ENCODE peak calls at places on chromosomes 16 and 17, in nine cellular contexts. L is A549; A is adrenal gland; G is fibroblast of lung; K is transverse colon; T is cardiac fibroblast; F is mucosa of descending colon; W is cardiac muscle cell; B is CD8-positive, alpha-beta memory T cell. U is an unnamed sample.

GRCh38 chr17:62755139-62755851 is 52.8 kb downstream of the MARCHF10 start:
- DNase-seq in L (peak), A (no peak), G (no peak), K (no peak), T (peak), F (no peak), W (peak), B (no peak), U (peak)

GRCh38 chr16:49491736-49492089 is 118.1 kb downstream of the C16orf78 start:
- DNase-seq in L (peak), A (peak), G (no peak), K (peak), T (no peak), F (no peak), W (no peak), B (no peak), U (no peak)

GRCh38 chr16:55056585-55057520 is 126.2 kb downstream of the IRX5 start:
- DNase-seq in L (peak), A (no peak), G (no peak), K (no peak), T (no peak), F (no peak), W (peak), B (no peak), U (peak)

GRCh38 chr16:85384831-85385462 is 228.2 kb upstream of the GSE1 start:
- DNase-seq in L (no peak), A (no peak), G (no peak), K (peak), T (no peak), F (peak), W (no peak), B (no peak), U (no peak)

GRCh38 chr17:27741971-27742370 is 58.4 kb downstream of the NOS2 start:
- DNase-seq in L (no peak), A (no peak), G (no peak), K (no peak), T (no peak), F (no peak), W (no peak), B (no peak), U (no peak)

GRCh38 chr17:45294506-45294905 is 22.3 kb downstream of the MAP3K14 start:
- DNase-seq in L (no peak), A (peak), G (peak), K (no peak), T (peak), F (no peak), W (peak), B (no peak), U (peak)

GRCh38 chr17:16936536-16937310 is 35.2 kb downstream of the TNFRSF13B start:
- DNase-seq in L (no peak), A (no peak), G (no peak), K (peak), T (no peak), F (no peak), W (no peak), B (no peak), U (no peak)

GRCh38 chr16:67393111-67393789 is at the start of gene TPPP3:
- DNase-seq in L (peak), A (peak), G (peak), K (peak), T (peak), F (peak), W (peak), B (peak), U (peak)

GRCh38 chr17:66313995-66314659 is 11.7 kb downstream of the PRKCA start:
- DNase-seq in L (no peak), A (no peak), G (no peak), K (no peak), T (no peak), F (no peak), W (no peak), B (no peak), U (no peak)

GRCh38 chr16:8962393-8963009 is 1.2 kb downstream of the USP7 start:
- DNase-seq in L (no peak), A (no peak), G (no peak), K (peak), T (no peak), F (peak), W (no peak), B (peak), U (peak)

GRCh38 chr16:1031666-1032065 is 40.9 kb upstream of the SSTR5 start:
- DNase-seq in L (no peak), A (no peak), G (no peak), K (no peak), T (no peak), F (no peak), W (no peak), B (no peak), U (no peak)

GRCh38 chr17:29588017-29588557 is 1.4 kb downstream of the GIT1 start:
- DNase-seq in L (no peak), A (peak), G (no peak), K (no peak), T (no peak), F (no peak), W (no peak), B (no peak), U (no peak)

GRCh38 chr17:53837131-53837530 is 14.4 kb downstream of the KIF2B start:
- DNase-seq in L (no peak), A (no peak), G (peak), K (no peak), T (peak), F (no peak), W (peak), B (no peak), U (no peak)

GRCh38 chr17:30290696-30291570 is 811 bp downstream of the BLMH start:
- DNase-seq in L (peak), A (peak), G (peak), K (peak), T (peak), F (peak), W (peak), B (peak), U (peak)

GRCh38 chr17:81484195-81484979 is 28.2 kb downstream of the ACTG1 start:
- DNase-seq in L (peak), A (peak), G (peak), K (peak), T (peak), F (peak), W (peak), B (peak), U (peak)

GRCh38 chr16:11560701-11561439 is 25.8 kb downstream of the LITAF start:
- DNase-seq in L (no peak), A (no peak), G (peak), K (peak), T (no peak), F (no peak), W (no peak), B (peak), U (peak)

GRCh38 chr17:42337442-42337841 is 49.1 kb downstream of the STAT5A start:
- DNase-seq in L (no peak), A (no peak), G (peak), K (peak), T (peak), F (no peak), W (no peak), B (no peak), U (peak)

GRCh38 chr17:69466905-69467630 is 52.6 kb downstream of the MAP2K6 start:
- DNase-seq in L (peak), A (no peak), G (peak), K (no peak), T (peak), F (no peak), W (peak), B (no peak), U (peak)

GRCh38 chr16:11743308-11744074 is 834 bp upstream of the TXNDC11 start:
- DNase-seq in L (peak), A (peak), G (peak), K (peak), T (peak), F (no peak), W (peak), B (peak), U (peak)

GRCh38 chr16:29151317-29151716 is 166.5 kb downstream of the LAT start:
- DNase-seq in L (no peak), A (no peak), G (no peak), K (no peak), T (no peak), F (peak), W (no peak), B (no peak), U (no peak)

GRCh38 chr16:49952386-49952785 is 72.6 kb upstream of the CNEP1R1 start:
- DNase-seq in L (peak), A (no peak), G (peak), K (no peak), T (peak), F (no peak), W (peak), B (no peak), U (peak)

GRCh38 chr17:72906306-72906705 is 186.2 kb downstream of the SLC39A11 start:
- DNase-seq in L (no peak), A (no peak), G (no peak), K (no peak), T (no peak), F (no peak), W (no peak), B (no peak), U (no peak)

GRCh38 chr17:72903522-72903921 is 189.0 kb downstream of the SLC39A11 start:
- DNase-seq in L (no peak), A (no peak), G (no peak), K (no peak), T (no peak), F (no peak), W (no peak), B (no peak), U (no peak)

GRCh38 chr17:72901098-72901497 is 191.4 kb downstream of the SLC39A11 start:
- DNase-seq in L (no peak), A (no peak), G (no peak), K (no peak), T (no peak), F (no peak), W (no peak), B (no peak), U (no peak)

GRCh38 chr17:72901657-72902056 is 190.8 kb downstream of the SLC39A11 start:
- DNase-seq in L (no peak), A (no peak), G (no peak), K (no peak), T (no peak), F (no peak), W (no peak), B (no peak), U (no peak)

DNA sequence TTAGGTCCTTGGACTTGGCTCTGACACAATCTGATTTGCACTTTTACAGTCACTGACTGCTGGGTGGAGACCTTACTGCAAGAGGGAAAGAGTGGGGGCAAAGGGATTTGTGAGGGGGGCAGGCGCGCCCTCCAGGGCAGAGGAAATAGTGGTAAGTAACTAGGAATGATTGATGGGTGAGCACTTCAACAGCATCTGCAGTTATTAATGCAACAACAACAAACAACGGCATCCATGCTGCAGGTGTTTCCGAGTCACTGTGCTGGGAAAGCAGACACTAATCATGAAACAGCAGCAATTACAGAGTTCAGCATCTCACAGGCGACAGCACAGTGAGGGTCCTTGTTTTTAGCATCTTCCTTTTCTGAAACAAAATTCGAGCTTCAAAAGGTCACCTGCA is 191.9 kb downstream of the SLC39A11 start:
- DNase-seq in L (no peak), A (no peak), G (no peak), K (no peak), T (no peak), F (no peak), W (no peak), B (no peak), U (no peak)
- H3K4me3 ChIP-seq in L (no peak), A (no peak), G (no peak), K (no peak), T (no peak), F (no peak), W (no peak), B (no peak), U (no peak)

GRCh38 chr17:56838687-56839086 is 4.7 kb downstream of the DGKE start:
- DNase-seq in L (no peak), A (no peak), G (no peak), K (no peak), T (no peak), F (no peak), W (no peak), B (no peak), U (no peak)

GRCh38 chr17:56845934-56846333 is 12.0 kb downstream of the DGKE start:
- DNase-seq in L (no peak), A (no peak), G (no peak), K (no peak), T (no peak), F (no peak), W (no peak), B (no peak), U (no peak)

DNA sequence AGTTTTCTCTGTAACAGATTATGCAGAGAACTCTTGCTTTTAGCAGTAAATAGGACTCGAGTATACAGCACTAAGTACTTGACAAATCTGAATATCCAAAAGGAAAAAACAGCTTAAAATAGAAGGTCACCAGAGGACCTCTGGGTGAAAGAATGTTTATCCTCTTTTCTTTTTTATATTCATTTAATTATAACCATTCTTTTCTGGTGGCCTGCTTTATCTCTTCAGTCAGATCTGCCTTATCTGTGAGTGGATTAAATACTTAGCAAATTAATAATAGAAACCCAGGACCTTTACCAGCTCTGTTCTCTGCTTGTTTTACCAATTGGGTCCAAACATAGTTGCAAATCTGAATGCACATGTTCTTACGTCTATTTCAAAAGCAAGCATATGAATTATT is 8.6 kb downstream of the DGKE start:
- DNase-seq in L (no peak), A (no peak), G (no peak), K (no peak), T (no peak), F (no peak), W (no peak), B (no peak), U (no peak)
- H3K4me3 ChIP-seq in L (no peak), A (no peak), G (no peak), K (no peak), T (no peak), F (no peak), W (no peak), B (no peak), U (no peak)

GRCh38 chr16:19879241-19879792 is 5.3 kb downstream of the GPRC5B start:
- DNase-seq in L (peak), A (no peak), G (no peak), K (no peak), T (no peak), F (peak), W (no peak), B (no peak), U (no peak)
- H3K4me3 ChIP-seq in L (no peak), A (no peak), G (no peak), K (no peak), T (no peak), F (no peak), W (no peak), B (no peak), U (no peak)

GRCh38 chr16:90018297-90019200 is 707 bp downstream of the DBNDD1 start:
- DNase-seq in L (peak), A (no peak), G (no peak), K (peak), T (no peak), F (no peak), W (no peak), B (no peak), U (peak)
- H3K4me3 ChIP-seq in L (peak), A (peak), G (peak), K (peak), T (peak), F (peak), W (peak), B (no peak), U (peak)

GRCh38 chr16:52548261-52549010 is 1.5 kb upstream of the TOX3 start:
- DNase-seq in L (no peak), A (no peak), G (no peak), K (no peak), T (no peak), F (no peak), W (no peak), B (no peak), U (no peak)
- H3K4me3 ChIP-seq in L (no peak), A (no peak), G (no peak), K (no peak), T (no peak), F (no peak), W (no peak), B (no peak), U (no peak)

GRCh38 chr17:47620503-47621245 is 29.0 kb upstream of the KPNB1 start:
- DNase-seq in L (no peak), A (no peak), G (no peak), K (no peak), T (no peak), F (no peak), W (no peak), B (no peak), U (no peak)

GRCh38 chr17:47622179-47622549 is 27.6 kb upstream of the KPNB1 start:
- DNase-seq in L (no peak), A (no peak), G (no peak), K (no peak), T (no peak), F (no peak), W (peak), B (no peak), U (no peak)

GRCh38 chr17:47618416-47618815 is 31.3 kb upstream of the KPNB1 start:
- DNase-seq in L (peak), A (no peak), G (no peak), K (no peak), T (peak), F (no peak), W (peak), B (no peak), U (no peak)

GRCh38 chr17:47624727-47625068 is 25.0 kb upstream of the KPNB1 start:
- DNase-seq in L (no peak), A (no peak), G (no peak), K (no peak), T (no peak), F (no peak), W (no peak), B (no peak), U (no peak)

GRCh38 chr17:47621293-47622178 is 28.2 kb upstream of the KPNB1 start:
- DNase-seq in L (peak), A (peak), G (peak), K (no peak), T (peak), F (no peak), W (peak), B (no peak), U (peak)
- H3K4me3 ChIP-seq in L (no peak), A (no peak), G (no peak), K (no peak), T (no peak), F (no peak), W (no peak), B (no peak), U (no peak)

DNA sequence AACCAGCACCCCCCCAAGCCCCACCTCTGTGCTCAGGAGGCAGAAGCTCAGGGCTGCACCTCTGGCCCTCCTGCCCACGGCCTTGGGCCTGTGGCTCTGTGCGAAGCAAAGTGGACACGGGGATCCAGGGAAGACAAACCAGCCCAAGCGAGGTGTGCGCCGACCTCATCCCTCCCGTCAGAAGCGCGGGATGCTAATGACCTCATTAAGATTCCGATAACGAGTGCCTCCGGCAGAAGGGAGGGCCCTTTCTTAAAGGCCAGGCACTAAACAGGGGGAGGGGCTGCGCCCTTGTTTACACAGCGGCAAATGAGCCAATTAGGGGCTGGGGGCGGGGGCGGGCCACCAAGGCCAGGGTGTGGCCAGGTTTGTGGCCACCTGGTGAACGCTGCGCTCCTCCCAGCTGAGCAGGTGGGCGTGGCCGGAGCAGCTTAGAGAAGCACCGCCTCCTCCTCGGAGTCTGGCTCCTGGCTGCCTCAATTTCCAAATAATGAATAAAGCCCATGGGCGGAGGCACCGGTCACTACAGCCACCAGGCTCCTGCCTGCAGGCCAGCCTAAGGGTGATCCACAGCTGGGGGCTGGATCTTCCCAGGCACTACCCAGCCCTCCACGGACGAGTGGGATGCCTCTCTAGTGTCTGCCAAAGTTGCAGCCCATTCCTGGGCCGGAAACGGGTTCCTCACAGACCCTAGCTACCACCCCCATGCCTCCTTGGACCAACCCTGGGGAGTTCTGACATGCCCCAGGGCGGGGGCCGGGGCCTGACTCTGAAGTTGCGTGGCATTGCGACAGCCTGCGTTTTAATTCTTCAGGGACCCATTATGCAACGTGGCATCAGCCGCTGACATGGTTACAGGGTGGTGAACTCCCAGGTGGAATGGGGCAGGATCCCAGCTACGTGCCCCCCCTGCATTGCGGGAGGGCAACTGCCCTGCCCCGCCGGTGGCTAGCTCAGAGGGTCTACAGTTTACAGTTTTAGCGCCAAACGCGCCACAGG is 3.0 kb downstream of the CBX4 start:
- DNase-seq in L (peak), A (peak), G (peak), K (peak), T (no peak), F (peak), W (peak), B (no peak), U (no peak)
- H3K4me3 ChIP-seq in L (peak), A (no peak), G (peak), K (no peak), T (peak), F (no peak), W (no peak), B (peak), U (peak)

U was measured in foreskin fibroblast.